ENCODE peak calls at places on chromosomes 4 and X, in seven cellular contexts. Y, C, Q, I, G, R and K are unnamed samples.
A peak's percentile ranks its signal among the peaks of the same experiment; 100 is the strongest.

GRCh38 chrX:20968996-20969395 is 405.2 kb upstream of the CNKSR2 start:
- DNase-seq in Y (peak; percentile 73), I (no peak), R (no peak), G (no peak), Q (peak; percentile 6), C (no peak), K (no peak)

GRCh38 chr4:94962484-94962883 is 204.7 kb downstream of the BMPR1B start:
- DNase-seq in I (no peak), G (no peak), Q (no peak), C (no peak), R (no peak), Y (no peak), K (no peak)

GRCh38 chr4:17468638-17469221 is 43.2 kb downstream of the QDPR start:
- DNase-seq in C (peak; percentile 66), I (peak; percentile 60), R (no peak), Y (peak; percentile 31), G (peak; percentile 12), Q (peak; percentile 78), K (no peak)

GRCh38 chr4:90198086-90198847 is 71.1 kb downstream of the CCSER1 start:
- DNase-seq in Q (no peak), R (no peak), Y (no peak), G (no peak), C (no peak), I (no peak), K (no peak)

GRCh38 chrX:110182865-110183264 is 135.0 kb downstream of the AMMECR1 start:
- DNase-seq in R (no peak), G (no peak), I (no peak), Y (no peak), Q (peak; percentile 8), C (no peak), K (no peak)

GRCh38 chr4:181475781-181476180 is 767.4 kb upstream of the TENM3 start:
- DNase-seq in R (no peak), G (no peak), Y (no peak), C (no peak), Q (no peak), I (peak; percentile 13), K (no peak)

GRCh38 chr4:94603170-94603747 is 151.5 kb downstream of the PDLIM5 start:
- DNase-seq in G (no peak), Q (peak; percentile 50), I (peak; percentile 22), C (peak; percentile 97), Y (peak; percentile 47), R (no peak), K (no peak)

GRCh38 chr4:82889287-82889686 is 1.7 kb downstream of the SEC31A start:
- DNase-seq in C (no peak), Y (no peak), R (no peak), G (no peak), I (peak; percentile 7), Q (peak; percentile 37), K (no peak)

GRCh38 chr4:15410750-15411149 is 17.1 kb upstream of the C1QTNF7 start:
- DNase-seq in R (no peak), G (no peak), Q (no peak), C (peak; percentile 69), I (no peak), Y (no peak), K (peak; percentile 77)

GRCh38 chr4:3464911-3465697 is 2.0 kb downstream of the DOK7 start:
- DNase-seq in Q (no peak), R (no peak), Y (no peak), I (no peak), G (no peak), C (no peak), K (no peak)

GRCh38 chrX:75156537-75156945 is 458 bp upstream of the ABCB7 start:
- DNase-seq in C (peak; percentile 50), Q (peak; percentile 44), G (no peak), R (no peak), I (peak; percentile 8), Y (no peak), K (peak; percentile 5)

GRCh38 chr4:1305261-1305711 is 15.6 kb downstream of the MAEA start:
- DNase-seq in Q (no peak), Y (peak; percentile 60), R (no peak), G (peak; percentile 75), I (no peak), C (no peak), K (no peak)

GRCh38 chr4:64713256-64713840 is 304.1 kb upstream of the TECRL start:
- DNase-seq in Y (peak; percentile 81), C (peak; percentile 0), Q (peak; percentile 23), G (no peak), R (no peak), I (peak; percentile 37), K (no peak)

GRCh38 chr4:143336828-143337599 is at the start of gene GAB1:
- DNase-seq in Q (peak; percentile 90), C (peak; percentile 85), R (no peak), I (peak; percentile 92), Y (peak; percentile 76), G (no peak), K (peak; percentile 52)

GRCh38 chrX:1327651-1328304 is 8.8 kb upstream of the IL3RA start:
- DNase-seq in Y (no peak), G (no peak), C (no peak), R (peak; percentile 68), Q (no peak), I (no peak), K (no peak)

GRCh38 chrX:39983715-39984114 is 114.0 kb downstream of the BCOR start:
- DNase-seq in C (peak; percentile 44), R (no peak), Q (peak; percentile 50), I (no peak), Y (no peak), G (no peak), K (no peak)

GRCh38 chrX:74613350-74614192 is 853 bp downstream of the RLIM start:
- DNase-seq in I (peak; percentile 20), G (no peak), Q (peak; percentile 68), R (no peak), C (peak; percentile 34), Y (peak; percentile 6), K (peak; percentile 15)

GRCh38 chr4:112748352-112748900 is 111.5 kb downstream of the LARP7 start:
- DNase-seq in G (no peak), I (no peak), Q (no peak), C (no peak), R (no peak), Y (no peak), K (no peak)

GRCh38 chr4:84483738-84484137 is 15.4 kb downstream of the NKX6-1 start:
- DNase-seq in C (no peak), I (no peak), G (no peak), R (no peak), Y (no peak), Q (no peak), K (no peak)

GRCh38 chr4:121913667-121914066 is 38.2 kb downstream of the TRPC3 start:
- DNase-seq in Q (no peak), G (no peak), R (no peak), C (peak; percentile 5), I (no peak), Y (no peak), K (no peak)

GRCh38 chr4:155705664-155706063 is 39.0 kb downstream of the GUCY1A1 start:
- DNase-seq in I (peak; percentile 41), G (no peak), C (peak; percentile 88), Q (no peak), R (no peak), Y (peak; percentile 10), K (no peak)

GRCh38 chr4:985123-985830 is 1.6 kb upstream of the IDUA start:
- DNase-seq in I (peak; percentile 85), R (no peak), C (peak; percentile 23), Q (peak; percentile 77), G (no peak), Y (peak; percentile 64), K (no peak)

DNA sequence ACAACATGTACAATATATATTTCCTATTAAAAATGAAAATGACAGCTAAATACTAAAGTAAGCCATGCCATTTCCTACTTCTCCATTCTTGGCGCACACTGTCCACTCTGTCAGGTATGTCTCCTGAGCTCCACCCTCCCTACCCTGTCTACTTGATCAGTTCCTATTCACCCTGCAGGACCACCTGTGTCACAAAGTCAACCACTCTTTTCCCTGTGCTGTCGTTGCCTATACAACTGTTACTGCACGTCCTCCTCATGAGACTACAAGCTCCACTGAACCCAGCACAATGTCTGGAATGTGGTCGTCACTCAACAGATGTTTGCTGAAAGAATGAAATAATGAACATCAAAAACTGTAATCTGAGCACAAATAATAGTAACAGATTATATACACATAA is 54.9 kb downstream of the SLC9A7 start:
- DNase-seq in C (no peak), Q (no peak), G (no peak), I (no peak), Y (no peak), R (no peak), K (no peak)
- H3K79me2 ChIP-seq in C (peaks cover 1% of the 10 kb centered on the region), Q (peaks cover 90% of the 10 kb centered on the region), G (no peaks in the 10 kb centered on the region), I (no peaks in the 10 kb centered on the region), Y (peaks cover 93% of the 10 kb centered on the region), R (peaks cover 72% of the 10 kb centered on the region), K (no peaks in the 10 kb centered on the region)

DNA sequence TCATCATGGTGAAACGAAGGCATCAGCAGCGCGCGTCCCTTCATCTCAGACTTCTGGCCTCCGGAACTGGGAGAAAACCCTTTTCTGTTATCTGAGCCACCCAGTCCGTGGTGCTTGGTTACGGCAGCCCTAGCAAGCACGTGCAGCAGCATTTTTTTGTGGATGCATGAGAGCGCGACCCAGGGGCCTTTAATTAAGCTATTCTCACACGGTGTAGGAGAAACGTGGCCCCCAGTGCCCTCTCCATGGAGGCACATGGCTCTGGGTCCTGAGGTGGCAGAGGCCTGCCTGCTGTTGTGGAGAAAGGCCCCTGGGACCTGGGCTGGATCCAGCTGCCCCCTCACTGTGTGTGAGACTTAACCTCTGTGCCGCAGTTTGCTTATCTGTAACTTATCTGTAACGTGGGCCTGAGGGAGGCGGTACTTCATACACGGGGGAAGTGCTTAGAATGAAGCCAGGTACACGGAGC is 9.5 kb downstream of the CLCN4 start:
- DNase-seq in I (no peak), R (no peak), G (no peak), Q (no peak), Y (no peak), C (no peak), K (no peak)
- H2AFZ ChIP-seq in I (no peak overlapping the region), R (no peak overlapping the region), G (no peak overlapping the region), Q (no peak overlapping the region), Y (no peak overlapping the region), C (no peak overlapping the region), K (no peak overlapping the region)

GRCh38 chrX:25006586-25007058 is 9.1 kb downstream of the ARX start:
- DNase-seq in R (no peak), I (no peak), Y (no peak), G (no peak), Q (no peak), C (no peak), K (no peak)

GRCh38 chrX:25009407-25009806 is 6.4 kb downstream of the ARX start:
- DNase-seq in G (no peak), R (no peak), C (no peak), I (no peak), Q (no peak), Y (no peak), K (no peak)

GRCh38 chrX:25005034-25005381 is 10.8 kb downstream of the ARX start:
- DNase-seq in C (no peak), I (no peak), Q (no peak), Y (no peak), G (no peak), R (no peak), K (no peak)

GRCh38 chrX:25005382-25006185 is 10.2 kb downstream of the ARX start:
- DNase-seq in Q (peak; percentile 26), G (no peak), I (no peak), Y (no peak), R (no peak), C (no peak), K (no peak)

GRCh38 chrX:25007059-25008053 is 8.4 kb downstream of the ARX start:
- DNase-seq in G (no peak), I (no peak), R (no peak), C (no peak), Y (no peak), Q (no peak), K (no peak)
- TF ChIP-seq EZH2 in G (no peak), I (peak; percentile 99), R (no peak), C (peak; percentile 79), Y (peak; percentile 96), Q (peak; percentile 42), K (no peak)

GRCh38 chr4:74968456-74969164 is 35.7 kb downstream of the PARM1 start:
- DNase-seq in I (no peak), Q (no peak), G (no peak), R (no peak), Y (no peak), C (no peak), K (no peak)
- H3K79me2 ChIP-seq in I (peaks cover 34% of the 10 kb centered on the region), Q (no peaks in the 10 kb centered on the region), G (no peaks in the 10 kb centered on the region), R (no peaks in the 10 kb centered on the region), Y (no peaks in the 10 kb centered on the region), C (no peaks in the 10 kb centered on the region), K (no peaks in the 10 kb centered on the region)